ENCODE peak calls at places on chromosomes 1 and 21, in nine cellular contexts. One of them, this sample, is unnamed.

GRCh38 chr21:31564439-31564838 is 95.1 kb upstream of the SOD1 start:
- DNase-seq in T-helper 9 cell: no peak
- DNase-seq in activated CD4-positive, alpha-beta T cell treated with anti-CD3 and anti-CD28 coated beads, Interleukin-2, amount 10 ng/mL, durations not matched to agents 24 days and 14 days: no peak
- DNase-seq in breast epithelium: no peak
- DNase-seq in RWPE2: no peak
- DNase-seq in HFF-Myc: no peak
- DNase-seq in Caki2: peak
- DNase-seq in iPS-NIHi11: no peak
- DNase-seq in activated T-helper 1 cell treated with anti-CD3 and anti-CD28 coated beads, Interleukin-2, amount 50 U/mL, for 16 hours: no peak
- DNase-seq in this sample: no peak

GRCh38 chr1:189657715-189658114 is 819.9 kb downstream of the BRINP3 start:
- DNase-seq in T-helper 9 cell: no peak
- DNase-seq in activated CD4-positive, alpha-beta T cell treated with anti-CD3 and anti-CD28 coated beads, Interleukin-2, amount 10 ng/mL, durations not matched to agents 24 days and 14 days: no peak
- DNase-seq in breast epithelium: no peak
- DNase-seq in RWPE2: no peak
- DNase-seq in HFF-Myc: no peak
- DNase-seq in Caki2: no peak
- DNase-seq in iPS-NIHi11: no peak
- DNase-seq in activated T-helper 1 cell treated with anti-CD3 and anti-CD28 coated beads, Interleukin-2, amount 50 U/mL, for 16 hours: no peak
- DNase-seq in this sample: no peak

GRCh38 chr1:155052412-155053400 is 1.6 kb downstream of the ADAM15 start:
- DNase-seq in T-helper 9 cell: no peak
- DNase-seq in activated CD4-positive, alpha-beta T cell treated with anti-CD3 and anti-CD28 coated beads, Interleukin-2, amount 10 ng/mL, durations not matched to agents 24 days and 14 days: peak
- DNase-seq in breast epithelium: no peak
- DNase-seq in RWPE2: no peak
- DNase-seq in HFF-Myc: no peak
- DNase-seq in Caki2: no peak
- DNase-seq in iPS-NIHi11: no peak
- DNase-seq in activated T-helper 1 cell treated with anti-CD3 and anti-CD28 coated beads, Interleukin-2, amount 50 U/mL, for 16 hours: no peak
- DNase-seq in this sample: no peak

GRCh38 chr1:31712625-31713024 is 8.8 kb upstream of the COL16A1 start:
- DNase-seq in T-helper 9 cell: no peak
- DNase-seq in activated CD4-positive, alpha-beta T cell treated with anti-CD3 and anti-CD28 coated beads, Interleukin-2, amount 10 ng/mL, durations not matched to agents 24 days and 14 days: no peak
- DNase-seq in breast epithelium: no peak
- DNase-seq in RWPE2: no peak
- DNase-seq in HFF-Myc: no peak
- DNase-seq in Caki2: peak
- DNase-seq in iPS-NIHi11: no peak
- DNase-seq in activated T-helper 1 cell treated with anti-CD3 and anti-CD28 coated beads, Interleukin-2, amount 50 U/mL, for 16 hours: no peak
- DNase-seq in this sample: peak

GRCh38 chr1:94723899-94724298 is 96.3 kb upstream of the SLC44A3 start:
- DNase-seq in T-helper 9 cell: no peak
- DNase-seq in activated CD4-positive, alpha-beta T cell treated with anti-CD3 and anti-CD28 coated beads, Interleukin-2, amount 10 ng/mL, durations not matched to agents 24 days and 14 days: no peak
- DNase-seq in breast epithelium: no peak
- DNase-seq in RWPE2: no peak
- DNase-seq in HFF-Myc: no peak
- DNase-seq in Caki2: no peak
- DNase-seq in iPS-NIHi11: no peak
- DNase-seq in activated T-helper 1 cell treated with anti-CD3 and anti-CD28 coated beads, Interleukin-2, amount 50 U/mL, for 16 hours: no peak
- DNase-seq in this sample: no peak

GRCh38 chr1:178098262-178098661 is 4.4 kb downstream of the RASAL2 start:
- DNase-seq in T-helper 9 cell: no peak
- DNase-seq in activated CD4-positive, alpha-beta T cell treated with anti-CD3 and anti-CD28 coated beads, Interleukin-2, amount 10 ng/mL, durations not matched to agents 24 days and 14 days: no peak
- DNase-seq in breast epithelium: no peak
- DNase-seq in RWPE2: no peak
- DNase-seq in HFF-Myc: no peak
- DNase-seq in Caki2: no peak
- DNase-seq in iPS-NIHi11: no peak
- DNase-seq in activated T-helper 1 cell treated with anti-CD3 and anti-CD28 coated beads, Interleukin-2, amount 50 U/mL, for 16 hours: no peak
- DNase-seq in this sample: no peak

GRCh38 chr21:45299864-45300785 is 12.4 kb upstream of the POFUT2 start:
- DNase-seq in T-helper 9 cell: no peak
- DNase-seq in activated CD4-positive, alpha-beta T cell treated with anti-CD3 and anti-CD28 coated beads, Interleukin-2, amount 10 ng/mL, durations not matched to agents 24 days and 14 days: no peak
- DNase-seq in breast epithelium: no peak
- DNase-seq in RWPE2: peak
- DNase-seq in HFF-Myc: no peak
- DNase-seq in Caki2: no peak
- DNase-seq in iPS-NIHi11: no peak
- DNase-seq in activated T-helper 1 cell treated with anti-CD3 and anti-CD28 coated beads, Interleukin-2, amount 50 U/mL, for 16 hours: no peak
- DNase-seq in this sample: peak

GRCh38 chr1:110150330-110151174 is at the start of gene SLC6A17:
- DNase-seq in T-helper 9 cell: no peak
- DNase-seq in activated CD4-positive, alpha-beta T cell treated with anti-CD3 and anti-CD28 coated beads, Interleukin-2, amount 10 ng/mL, durations not matched to agents 24 days and 14 days: peak
- DNase-seq in breast epithelium: no peak
- DNase-seq in RWPE2: no peak
- DNase-seq in HFF-Myc: no peak
- DNase-seq in Caki2: peak
- DNase-seq in iPS-NIHi11: peak
- DNase-seq in activated T-helper 1 cell treated with anti-CD3 and anti-CD28 coated beads, Interleukin-2, amount 50 U/mL, for 16 hours: no peak
- DNase-seq in this sample: peak

GRCh38 chr1:97006044-97006676 is 284.6 kb downstream of the PTBP2 start:
- DNase-seq in T-helper 9 cell: no peak
- DNase-seq in activated CD4-positive, alpha-beta T cell treated with anti-CD3 and anti-CD28 coated beads, Interleukin-2, amount 10 ng/mL, durations not matched to agents 24 days and 14 days: no peak
- DNase-seq in breast epithelium: peak
- DNase-seq in RWPE2: no peak
- DNase-seq in HFF-Myc: peak
- DNase-seq in Caki2: peak
- DNase-seq in iPS-NIHi11: no peak
- DNase-seq in activated T-helper 1 cell treated with anti-CD3 and anti-CD28 coated beads, Interleukin-2, amount 50 U/mL, for 16 hours: no peak
- DNase-seq in this sample: peak

GRCh38 chr1:158185770-158186705 is 5.3 kb downstream of the CD1D start:
- DNase-seq in T-helper 9 cell: no peak
- DNase-seq in activated CD4-positive, alpha-beta T cell treated with anti-CD3 and anti-CD28 coated beads, Interleukin-2, amount 10 ng/mL, durations not matched to agents 24 days and 14 days: peak
- DNase-seq in breast epithelium: no peak
- DNase-seq in RWPE2: no peak
- DNase-seq in HFF-Myc: no peak
- DNase-seq in Caki2: no peak
- DNase-seq in iPS-NIHi11: peak
- DNase-seq in activated T-helper 1 cell treated with anti-CD3 and anti-CD28 coated beads, Interleukin-2, amount 50 U/mL, for 16 hours: no peak
- DNase-seq in this sample: no peak

GRCh38 chr21:42155045-42155855 is 63.7 kb upstream of the ABCG1 start:
- DNase-seq in T-helper 9 cell: no peak
- DNase-seq in activated CD4-positive, alpha-beta T cell treated with anti-CD3 and anti-CD28 coated beads, Interleukin-2, amount 10 ng/mL, durations not matched to agents 24 days and 14 days: no peak
- DNase-seq in breast epithelium: no peak
- DNase-seq in RWPE2: no peak
- DNase-seq in HFF-Myc: no peak
- DNase-seq in Caki2: no peak
- DNase-seq in iPS-NIHi11: no peak
- DNase-seq in activated T-helper 1 cell treated with anti-CD3 and anti-CD28 coated beads, Interleukin-2, amount 50 U/mL, for 16 hours: no peak
- DNase-seq in this sample: no peak

This sample was measured in GM04504.